ENCODE peak calls at places on chromosome 18, in five cellular contexts. Y is hypothalamus, K is mesendoderm, X is GM10248, E is gastrocnemius medialis. H is an unnamed sample.
A peak's percentile ranks its signal among the peaks of the same experiment; 100 is the strongest.

GRCh38 chr18:53689886-53690285 is 534.6 kb downstream of the MBD2 start:
- DNase-seq in Y (no peak), K (no peak), X (no peak), E (no peak), H (no peak)

GRCh38 chr18:26004827-26005226 is 85.6 kb downstream of the SS18 start:
- DNase-seq in Y (no peak), K (peak; percentile 35), X (no peak), E (no peak), H (no peak)

GRCh38 chr18:63683152-63683551 is 19.6 kb upstream of the SERPINB11 start:
- DNase-seq in Y (no peak), K (peak; percentile 94), X (no peak), E (no peak), H (no peak)

GRCh38 chr18:22930089-22930713 is 2.9 kb upstream of the RBBP8 start:
- DNase-seq in Y (no peak), K (peak; percentile 75), X (peak; percentile 59), E (no peak), H (peak; percentile 51)

GRCh38 chr18:46042571-46043123 is 29.4 kb downstream of the PSTPIP2 start:
- DNase-seq in Y (no peak), K (peak; percentile 36), X (no peak), E (no peak), H (no peak)

GRCh38 chr18:78932281-78932680 is 47.3 kb upstream of the SALL3 start:
- DNase-seq in Y (no peak), K (no peak), X (no peak), E (no peak), H (no peak)

GRCh38 chr18:42028232-42028832 is 73.3 kb downstream of the PIK3C3 start:
- DNase-seq in Y (no peak), K (peak; percentile 18), X (peak; percentile 35), E (no peak), H (peak; percentile 21)

GRCh38 chr18:60895181-60895580 is 438.0 kb upstream of the CDH20 start:
- DNase-seq in Y (no peak), K (no peak), X (no peak), E (no peak), H (no peak)

GRCh38 chr18:59517446-59518171 is 158.5 kb upstream of the LMAN1 start:
- DNase-seq in Y (no peak), K (peak; percentile 45), X (no peak), E (no peak), H (no peak)

GRCh38 chr18:48227206-48227605 is 182.0 kb downstream of the ZBTB7C start:
- DNase-seq in Y (no peak), K (no peak), X (no peak), E (no peak), H (no peak)

GRCh38 chr18:53755914-53756606 is 468.4 kb downstream of the MBD2 start:
- DNase-seq in Y (no peak), K (peak; percentile 4), X (no peak), E (no peak), H (no peak)

GRCh38 chr18:35024965-35025364 is 16.2 kb upstream of the MAPRE2 start:
- DNase-seq in Y (no peak), K (no peak), X (no peak), E (peak; percentile 66), H (no peak)

GRCh38 chr18:8912348-8913057 is 190.0 kb upstream of the NDUFV2 start:
- DNase-seq in Y (no peak), K (peak; percentile 84), X (peak; percentile 39), E (no peak), H (no peak)

GRCh38 chr18:75802681-75803080 is 375.2 kb upstream of the SMIM21 start:
- DNase-seq in Y (no peak), K (no peak), X (no peak), E (no peak), H (no peak)

GRCh38 chr18:3886575-3887322 is 436.8 kb downstream of the TGIF1 start:
- DNase-seq in Y (no peak), K (peak; percentile 35), X (no peak), E (no peak), H (no peak)

GRCh38 chr18:76149284-76149683 is 345.8 kb downstream of the ZNF516 start:
- DNase-seq in Y (no peak), K (no peak), X (no peak), E (no peak), H (no peak)

GRCh38 chr18:26863122-26863879 is 2.2 kb downstream of the AQP4 start:
- DNase-seq in Y (no peak), K (peak; percentile 65), X (no peak), E (peak; percentile 90), H (no peak)

GRCh38 chr18:50836521-50836957 is 16.7 kb upstream of the MRO start:
- DNase-seq in Y (no peak), K (no peak), X (no peak), E (no peak), H (no peak)

GRCh38 chr18:74609535-74609934 is 11.9 kb downstream of the ZNF407 start:
- DNase-seq in Y (no peak), K (no peak), X (no peak), E (no peak), H (no peak)

GRCh38 chr18:58462975-58463374 is 165.9 kb downstream of the ALPK2 start:
- DNase-seq in Y (no peak), K (no peak), X (no peak), E (no peak), H (no peak)

GRCh38 chr18:1619507-1619906 is 714.8 kb downstream of the ADCYAP1 start:
- DNase-seq in Y (no peak), K (no peak), X (no peak), E (no peak), H (no peak)

GRCh38 chr18:6413554-6414117 is 1.1 kb downstream of the L3MBTL4 start:
- DNase-seq in Y (no peak), K (peak; percentile 34), X (no peak), E (no peak), H (no peak)

GRCh38 chr18:48137354-48138208 is 207.1 kb upstream of the SMAD2 start:
- DNase-seq in Y (no peak), K (no peak), X (no peak), E (no peak), H (no peak)

GRCh38 chr18:79139206-79139605 is 70.0 kb downstream of the ATP9B start:
- DNase-seq in Y (no peak), K (no peak), X (no peak), E (no peak), H (no peak)

GRCh38 chr18:79544386-79544963 is 135.1 kb upstream of the CTDP1 start:
- DNase-seq in Y (no peak), K (no peak), X (no peak), E (no peak), H (no peak)

GRCh38 chr18:3248670-3249359 is 1.2 kb downstream of the MYL12A start:
- DNase-seq in Y (no peak), K (no peak), X (peak; percentile 42), E (peak; percentile 38), H (no peak)

GRCh38 chr18:72375628-72376027 is 168.5 kb downstream of the CBLN2 start:
- DNase-seq in Y (no peak), K (no peak), X (no peak), E (no peak), H (no peak)

GRCh38 chr18:48766025-48766424 is 184.7 kb downstream of the SMAD7 start:
- DNase-seq in Y (no peak), K (no peak), X (no peak), E (no peak), H (no peak)

H was measured in GM13977.